ENCODE peak calls at places on chromosome 13, in ten cellular contexts. One of them, this sample, is unnamed.
A peak's percentile ranks its signal among the peaks of the same experiment; 100 is the strongest.

GRCh38 chr13:58977085-58977484 is 1186.6 kb downstream of the DIAPH3 start:
- DNase-seq in OCI-LY7: no peak
- DNase-seq in stimulated activated CD8-positive, alpha-beta memory T cell treated with anti-CD3 and anti-CD28 coated beads, Interleukin-2, amount 100 ng/mL, for 48 hours: no peak
- DNase-seq in sciatic nerve: no peak
- DNase-seq in NCI-H345: no peak
- DNase-seq in HS-27A: no peak
- DNase-seq in B cell: no peak
- DNase-seq in DMS 273 treated with DMSO at 0.1 percent for 48 hours: no peak
- DNase-seq in thoracic aorta: no peak
- DNase-seq in omental fat pad: no peak
- DNase-seq in this sample: no peak

GRCh38 chr13:93455881-93456280 is 229.3 kb downstream of the GPC6 start:
- DNase-seq in omental fat pad: no peak
- DNase-seq in thoracic aorta: no peak
- DNase-seq in sciatic nerve: no peak
- DNase-seq in B cell: no peak
- DNase-seq in NCI-H345: no peak
- DNase-seq in OCI-LY7: no peak
- DNase-seq in stimulated activated CD8-positive, alpha-beta memory T cell treated with anti-CD3 and anti-CD28 coated beads, Interleukin-2, amount 100 ng/mL, for 48 hours: no peak
- DNase-seq in DMS 273 treated with DMSO at 0.1 percent for 48 hours: no peak
- DNase-seq in HS-27A: no peak
- DNase-seq in this sample: no peak

GRCh38 chr13:27211771-27212364 is 39.5 kb upstream of the RPL21 start:
- DNase-seq in omental fat pad: no peak
- DNase-seq in OCI-LY7: no peak
- DNase-seq in sciatic nerve: no peak
- DNase-seq in NCI-H345: no peak
- DNase-seq in B cell: no peak
- DNase-seq in stimulated activated CD8-positive, alpha-beta memory T cell treated with anti-CD3 and anti-CD28 coated beads, Interleukin-2, amount 100 ng/mL, for 48 hours: no peak
- DNase-seq in thoracic aorta: no peak
- DNase-seq in HS-27A: no peak
- DNase-seq in DMS 273 treated with DMSO at 0.1 percent for 48 hours: no peak
- DNase-seq in this sample: no peak

GRCh38 chr13:80437212-80437611 is 96.3 kb upstream of the SPRY2 start:
- DNase-seq in DMS 273 treated with DMSO at 0.1 percent for 48 hours: no peak
- DNase-seq in OCI-LY7: no peak
- DNase-seq in NCI-H345: no peak
- DNase-seq in sciatic nerve: no peak
- DNase-seq in thoracic aorta: no peak
- DNase-seq in stimulated activated CD8-positive, alpha-beta memory T cell treated with anti-CD3 and anti-CD28 coated beads, Interleukin-2, amount 100 ng/mL, for 48 hours: no peak
- DNase-seq in omental fat pad: no peak
- DNase-seq in HS-27A: no peak
- DNase-seq in B cell: no peak
- DNase-seq in this sample: no peak

GRCh38 chr13:104571161-104571889 is 1505.1 kb upstream of the SLC10A2 start:
- DNase-seq in NCI-H345: peak; percentile 77
- DNase-seq in omental fat pad: no peak
- DNase-seq in HS-27A: peak; percentile 62
- DNase-seq in B cell: no peak
- DNase-seq in stimulated activated CD8-positive, alpha-beta memory T cell treated with anti-CD3 and anti-CD28 coated beads, Interleukin-2, amount 100 ng/mL, for 48 hours: no peak
- DNase-seq in DMS 273 treated with DMSO at 0.1 percent for 48 hours: no peak
- DNase-seq in thoracic aorta: peak; percentile 57
- DNase-seq in sciatic nerve: peak; percentile 72
- DNase-seq in OCI-LY7: no peak
- DNase-seq in this sample: no peak

GRCh38 chr13:37429976-37430375 is 168.6 kb downstream of the POSTN start:
- DNase-seq in omental fat pad: no peak
- DNase-seq in thoracic aorta: no peak
- DNase-seq in DMS 273 treated with DMSO at 0.1 percent for 48 hours: no peak
- DNase-seq in stimulated activated CD8-positive, alpha-beta memory T cell treated with anti-CD3 and anti-CD28 coated beads, Interleukin-2, amount 100 ng/mL, for 48 hours: no peak
- DNase-seq in sciatic nerve: no peak
- DNase-seq in OCI-LY7: no peak
- DNase-seq in B cell: no peak
- DNase-seq in NCI-H345: no peak
- DNase-seq in HS-27A: no peak
- DNase-seq in this sample: no peak

GRCh38 chr13:110137677-110138008 is 169.3 kb downstream of the COL4A1 start:
- DNase-seq in HS-27A: no peak
- DNase-seq in B cell: no peak
- DNase-seq in stimulated activated CD8-positive, alpha-beta memory T cell treated with anti-CD3 and anti-CD28 coated beads, Interleukin-2, amount 100 ng/mL, for 48 hours: no peak
- DNase-seq in thoracic aorta: no peak
- DNase-seq in OCI-LY7: peak; percentile 10
- DNase-seq in sciatic nerve: no peak
- DNase-seq in omental fat pad: no peak
- DNase-seq in DMS 273 treated with DMSO at 0.1 percent for 48 hours: no peak
- DNase-seq in NCI-H345: peak; percentile 78
- DNase-seq in this sample: no peak

GRCh38 chr13:42396901-42397670 is 125.1 kb downstream of the AKAP11 start:
- DNase-seq in B cell: no peak
- DNase-seq in HS-27A: no peak
- DNase-seq in sciatic nerve: no peak
- DNase-seq in omental fat pad: no peak
- DNase-seq in NCI-H345: no peak
- DNase-seq in OCI-LY7: no peak
- DNase-seq in stimulated activated CD8-positive, alpha-beta memory T cell treated with anti-CD3 and anti-CD28 coated beads, Interleukin-2, amount 100 ng/mL, for 48 hours: no peak
- DNase-seq in DMS 273 treated with DMSO at 0.1 percent for 48 hours: no peak
- DNase-seq in thoracic aorta: no peak
- DNase-seq in this sample: no peak

GRCh38 chr13:79807554-79807953 is 326.6 kb downstream of the NDFIP2 start:
- DNase-seq in NCI-H345: no peak
- DNase-seq in DMS 273 treated with DMSO at 0.1 percent for 48 hours: no peak
- DNase-seq in B cell: no peak
- DNase-seq in HS-27A: no peak
- DNase-seq in stimulated activated CD8-positive, alpha-beta memory T cell treated with anti-CD3 and anti-CD28 coated beads, Interleukin-2, amount 100 ng/mL, for 48 hours: no peak
- DNase-seq in sciatic nerve: no peak
- DNase-seq in OCI-LY7: no peak
- DNase-seq in omental fat pad: no peak
- DNase-seq in thoracic aorta: no peak
- DNase-seq in this sample: no peak

GRCh38 chr13:102550507-102550906 is 46.3 kb upstream of the TPP2 start:
- DNase-seq in DMS 273 treated with DMSO at 0.1 percent for 48 hours: no peak
- DNase-seq in thoracic aorta: no peak
- DNase-seq in OCI-LY7: no peak
- DNase-seq in NCI-H345: no peak
- DNase-seq in stimulated activated CD8-positive, alpha-beta memory T cell treated with anti-CD3 and anti-CD28 coated beads, Interleukin-2, amount 100 ng/mL, for 48 hours: no peak
- DNase-seq in omental fat pad: no peak
- DNase-seq in sciatic nerve: no peak
- DNase-seq in B cell: no peak
- DNase-seq in HS-27A: no peak
- DNase-seq in this sample: no peak

This sample was measured in stimulated activated effector memory CD8-positive, alpha-beta T cell treated with anti-CD3 and anti-CD28 coated beads, Interleukin-12 subunit alpha, Interleukin-12 subunit beta, amount 100 ng/mL, for 72 hours.